ENCODE peak calls at places on chromosomes 2 and 18, in six cellular contexts. U, N, C, O, I and L are unnamed samples. For H3K27me3, the result is how much of the 10 kb centered on the place peaks cover.

GRCh38 chr2:74253937-74254336 is 55.5 kb downstream of the MTHFD2 start:
- DNase-seq in U (no peak), N (no peak), C (no peak), O (no peak), I (no peak), L (no peak)

GRCh38 chr2:15111718-15112117 is 449.4 kb downstream of the NBAS start:
- DNase-seq in U (no peak), N (no peak), C (no peak), O (no peak), I (no peak), L (no peak)

GRCh38 chr2:239251971-239252370 is 148.8 kb downstream of the HDAC4 start:
- DNase-seq in U (peak), N (no peak), C (no peak), O (no peak), I (no peak), L (no peak)

GRCh38 chr18:59426855-59427254 is 67.8 kb upstream of the LMAN1 start:
- DNase-seq in U (no peak), N (no peak), C (no peak), O (no peak), I (no peak), L (no peak)

GRCh38 chr2:235170536-235171510 is 219.0 kb downstream of the SH3BP4 start:
- DNase-seq in U (no peak), N (peak), C (no peak), O (no peak), I (peak), L (no peak)

GRCh38 chr2:206915136-206915535 is 24.2 kb upstream of the CPO start:
- DNase-seq in U (no peak), N (no peak), C (no peak), O (no peak), I (no peak), L (no peak)

GRCh38 chr18:58806826-58807714 is 57.6 kb upstream of the ZNF532 start:
- DNase-seq in U (no peak), N (no peak), C (no peak), O (no peak), I (no peak), L (no peak)

GRCh38 chr18:59021500-59021899 is 118.2 kb upstream of the SEC11C start:
- DNase-seq in U (no peak), N (peak), C (no peak), O (no peak), I (no peak), L (no peak)

GRCh38 chr2:74233648-74234047 is 35.2 kb downstream of the MTHFD2 start:
- DNase-seq in U (no peak), N (no peak), C (no peak), O (no peak), I (no peak), L (no peak)

GRCh38 chr2:70553334-70553583 is 367 bp downstream of the TGFA start:
- DNase-seq in U (no peak), N (peak), C (no peak), O (no peak), I (no peak), L (no peak)

GRCh38 chr2:203869610-203870042 is 2.1 kb downstream of the CTLA4 start:
- DNase-seq in U (no peak), N (no peak), C (no peak), O (no peak), I (no peak), L (peak)

GRCh38 chr18:9233771-9234440 is 97.3 kb downstream of the ANKRD12 start:
- DNase-seq in U (no peak), N (no peak), C (no peak), O (no peak), I (peak), L (no peak)

GRCh38 chr2:239235311-239235710 is 165.5 kb downstream of the HDAC4 start:
- DNase-seq in U (no peak), N (no peak), C (no peak), O (no peak), I (no peak), L (no peak)

GRCh38 chr2:84653302-84653701 is 137.0 kb downstream of the DNAH6 start:
- DNase-seq in U (no peak), N (no peak), C (no peak), O (no peak), I (no peak), L (no peak)

GRCh38 chr2:58594175-58594574 is 353.1 kb upstream of the FANCL start:
- DNase-seq in U (no peak), N (no peak), C (no peak), O (no peak), I (peak), L (no peak)

GRCh38 chr2:112181571-112182290 is 43.5 kb downstream of the FBLN7 start:
- DNase-seq in U (no peak), N (peak), C (no peak), O (no peak), I (no peak), L (peak)

GRCh38 chr18:7415081-7415894 is 151.8 kb upstream of the PTPRM start:
- DNase-seq in U (no peak), N (peak), C (no peak), O (no peak), I (no peak), L (no peak)

GRCh38 chr2:40741532-40741931 is 289.6 kb upstream of the SLC8A1 start:
- DNase-seq in U (no peak), N (no peak), C (no peak), O (no peak), I (no peak), L (no peak)

GRCh38 chr2:99922664-99923063 is 219.7 kb downstream of the AFF3 start:
- DNase-seq in U (no peak), N (no peak), C (no peak), O (no peak), I (no peak), L (no peak)

GRCh38 chr2:235191486-235191885 is 239.7 kb downstream of the SH3BP4 start:
- DNase-seq in U (no peak), N (no peak), C (no peak), O (no peak), I (no peak), L (no peak)

GRCh38 chr2:127431408-127432023 is 13.3 kb downstream of the PROC start:
- DNase-seq in U (no peak), N (no peak), C (no peak), O (no peak), I (no peak), L (no peak)

GRCh38 chr2:46836295-46837111 is 79.1 kb downstream of the MCFD2 start:
- DNase-seq in U (no peak), N (peak), C (peak), O (no peak), I (no peak), L (no peak)

GRCh38 chr2:16707014-16707413 is 41.4 kb upstream of the CYRIA start:
- DNase-seq in U (no peak), N (no peak), C (no peak), O (no peak), I (no peak), L (no peak)

GRCh38 chr2:205858781-205859478 is 176.6 kb downstream of the NRP2 start:
- DNase-seq in U (no peak), N (peak), C (no peak), O (no peak), I (no peak), L (no peak)

GRCh38 chr2:127187831-127188230 is 32.3 kb downstream of the CYP27C1 start:
- DNase-seq in U (no peak), N (no peak), C (no peak), O (no peak), I (no peak), L (no peak)

GRCh38 chr2:3631851-3632659 is 25.9 kb upstream of the ALLC start:
- DNase-seq in U (peak), N (no peak), C (no peak), O (no peak), I (no peak), L (no peak)

GRCh38 chr2:168344706-168345105 is 97.3 kb upstream of the STK39 start:
- DNase-seq in U (no peak), N (no peak), C (no peak), O (no peak), I (no peak), L (no peak)

DNA sequence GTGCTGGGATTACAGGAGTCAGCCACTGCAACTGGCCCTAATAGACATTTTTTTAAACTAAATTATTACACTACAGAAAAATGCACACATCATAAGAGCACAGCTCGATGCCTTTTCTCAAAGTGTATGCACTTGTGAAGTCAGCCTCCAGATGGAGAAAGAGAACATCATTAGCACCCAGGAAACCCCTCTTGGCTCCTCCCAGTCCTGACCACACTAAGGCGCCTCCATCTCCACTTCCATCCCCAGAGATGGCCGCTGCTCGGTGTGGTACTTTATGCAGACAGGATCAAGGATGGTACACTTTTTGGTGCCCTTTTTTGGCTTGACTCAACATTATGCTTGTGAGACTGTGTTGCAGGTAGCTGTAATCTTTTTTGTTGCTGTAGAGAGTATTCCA is 34.8 kb downstream of the RRM2 start:
- DNase-seq in U (peak), N (no peak), C (no peak), O (no peak), I (no peak), L (no peak)
- TF ChIP-seq CTCF in U (no peak), N (no peak), C (no peak), O (no peak), I (peak), L (no peak)

DNA sequence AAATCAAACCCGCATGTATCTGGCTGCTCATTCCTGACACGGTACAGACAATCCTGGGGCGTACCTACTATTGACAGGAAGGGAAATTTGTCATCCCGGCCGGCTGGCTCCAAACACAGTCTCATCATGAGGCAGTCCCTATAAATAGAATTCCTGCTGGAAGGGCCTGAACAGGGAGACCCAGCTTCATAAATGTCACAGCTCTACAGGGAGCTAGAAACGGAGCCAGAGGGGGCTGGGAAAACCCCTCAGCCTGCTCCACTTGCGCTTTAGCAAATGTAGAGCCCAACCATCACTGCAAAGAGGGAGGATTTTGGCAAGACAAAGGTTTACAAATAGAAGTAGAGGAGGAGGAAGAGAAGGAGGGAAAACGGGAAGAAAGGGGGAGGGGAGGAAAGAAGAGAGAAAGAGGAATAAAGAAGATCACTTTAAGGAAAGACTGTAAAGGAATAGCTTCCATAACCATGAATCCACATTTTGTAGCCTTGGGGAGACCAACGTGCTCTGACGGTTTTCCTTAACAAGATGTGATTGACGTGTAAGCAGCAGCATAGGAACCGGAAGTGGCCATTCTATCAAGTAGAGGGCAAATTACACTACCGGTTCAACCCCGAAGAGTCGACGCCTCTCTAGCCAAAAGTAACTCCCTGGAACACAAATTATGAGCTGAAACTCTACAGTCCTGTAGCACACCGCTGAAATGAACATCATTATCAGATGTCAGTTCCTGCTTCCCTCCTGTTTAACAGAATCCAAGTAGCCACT is 56.8 kb upstream of the TTN start:
- DNase-seq in U (no peak), N (peak), C (peak), O (peak), I (peak), L (no peak)
- H3K27ac ChIP-seq in U (peak), N (peak), C (peak), O (peak), I (no peak), L (no peak)

GRCh38 chr2:170244555-170244954 is 66.6 kb downstream of the MYO3B start:
- DNase-seq in U (no peak), N (no peak), C (no peak), O (no peak), I (no peak), L (no peak)

GRCh38 chr2:170243118-170243837 is 65.3 kb downstream of the MYO3B start:
- DNase-seq in U (no peak), N (no peak), C (no peak), O (no peak), I (no peak), L (no peak)

GRCh38 chr2:170241731-170242130 is 63.8 kb downstream of the MYO3B start:
- DNase-seq in U (no peak), N (no peak), C (no peak), O (no peak), I (no peak), L (no peak)

GRCh38 chr2:170245312-170245711 is 67.4 kb downstream of the MYO3B start:
- DNase-seq in U (no peak), N (no peak), C (no peak), O (no peak), I (no peak), L (no peak)

GRCh38 chr2:170243898-170244297 is 66.0 kb downstream of the MYO3B start:
- DNase-seq in U (no peak), N (no peak), C (no peak), O (no peak), I (no peak), L (no peak)
- H3K27me3 ChIP-seq in U (under half), N (under half), C (under half), O (under half), I (under half), L (under half)

GRCh38 chr18:69638056-69638455 is 237.4 kb downstream of the DOK6 start:
- DNase-seq in U (no peak), N (no peak), C (no peak), O (no peak), I (no peak), L (no peak)

GRCh38 chr18:69635482-69635881 is 234.8 kb downstream of the DOK6 start:
- DNase-seq in U (no peak), N (no peak), C (no peak), O (no peak), I (no peak), L (no peak)

GRCh38 chr18:69631281-69631680 is 230.6 kb downstream of the DOK6 start:
- DNase-seq in U (no peak), N (no peak), C (no peak), O (no peak), I (no peak), L (no peak)

DNA sequence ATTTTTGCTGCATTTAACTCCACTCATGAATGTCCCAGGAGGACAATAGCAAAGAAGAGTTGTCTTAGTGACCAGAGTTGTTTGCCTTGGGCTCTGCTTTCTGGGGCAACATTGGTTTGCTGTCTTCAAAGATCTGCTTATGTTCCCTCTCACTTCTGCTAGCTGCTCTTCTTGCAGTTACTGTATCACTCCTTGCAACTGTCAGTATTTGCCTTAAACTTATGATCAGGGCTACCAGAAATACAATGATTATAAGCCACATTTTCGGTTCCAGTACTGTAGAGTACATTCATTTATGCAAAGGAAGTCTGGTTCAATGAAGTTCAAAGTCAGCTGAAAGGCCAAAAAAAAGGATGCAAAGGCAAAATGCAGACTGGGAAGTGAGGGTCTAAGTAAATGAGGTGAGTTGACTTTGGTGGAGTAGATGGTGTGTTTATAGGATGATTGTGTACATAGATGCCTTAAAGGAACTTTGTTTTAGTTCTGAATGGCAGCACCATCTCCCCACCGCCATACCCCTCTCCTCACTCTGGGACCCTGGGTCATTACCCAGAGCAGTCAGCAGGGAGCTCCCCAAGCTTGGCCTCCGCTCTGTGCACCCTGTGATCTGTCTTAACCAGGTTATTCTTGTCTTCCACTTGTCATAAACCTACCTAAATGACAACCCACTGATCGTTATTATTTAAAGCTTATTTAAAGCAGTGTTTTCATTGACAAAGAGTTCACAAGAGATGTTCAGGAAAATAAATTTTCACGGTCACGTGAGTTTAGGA is 236.0 kb downstream of the DOK6 start:
- DNase-seq in U (no peak), N (no peak), C (no peak), O (no peak), I (peak), L (peak)
- TF ChIP-seq CTCF in U (no peak), N (no peak), C (no peak), O (peak), I (peak), L (peak)